ENCODE peak calls at places on chromosome 17, in eight cellular contexts. One of them, this sample, is unnamed.

GRCh38 chr17:74345433-74346241 is 16.0 kb downstream of the BTBD17 start:
- DNase-seq in fibroblast of pulmonary artery: peak
- DNase-seq in astrocyte: no peak
- DNase-seq in psoas muscle: no peak
- DNase-seq in ovary: no peak
- DNase-seq in neural crest cell: no peak
- DNase-seq in PC-3: peak
- DNase-seq in cardiac muscle cell: no peak
- DNase-seq in this sample: no peak

GRCh38 chr17:64327201-64327930 is 63.3 kb downstream of the PECAM1 start:
- DNase-seq in psoas muscle: no peak
- DNase-seq in fibroblast of pulmonary artery: peak
- DNase-seq in ovary: peak
- DNase-seq in cardiac muscle cell: peak
- DNase-seq in astrocyte: peak
- DNase-seq in PC-3: peak
- DNase-seq in neural crest cell: no peak
- DNase-seq in this sample: peak

GRCh38 chr17:77566151-77566550 is 392.4 kb upstream of the TNRC6C start:
- DNase-seq in neural crest cell: no peak
- DNase-seq in fibroblast of pulmonary artery: no peak
- DNase-seq in cardiac muscle cell: no peak
- DNase-seq in ovary: no peak
- DNase-seq in astrocyte: no peak
- DNase-seq in PC-3: no peak
- DNase-seq in psoas muscle: no peak
- DNase-seq in this sample: no peak

GRCh38 chr17:5541610-5542202 is 42.6 kb downstream of the NLRP1 start:
- DNase-seq in psoas muscle: no peak
- DNase-seq in fibroblast of pulmonary artery: no peak
- DNase-seq in neural crest cell: no peak
- DNase-seq in cardiac muscle cell: no peak
- DNase-seq in ovary: no peak
- DNase-seq in astrocyte: no peak
- DNase-seq in PC-3: no peak
- DNase-seq in this sample: no peak

GRCh38 chr17:21143695-21144094 is 16.9 kb downstream of the DHRS7B start:
- DNase-seq in neural crest cell: no peak
- DNase-seq in cardiac muscle cell: no peak
- DNase-seq in fibroblast of pulmonary artery: no peak
- DNase-seq in PC-3: no peak
- DNase-seq in psoas muscle: no peak
- DNase-seq in astrocyte: no peak
- DNase-seq in ovary: no peak
- DNase-seq in this sample: no peak

GRCh38 chr17:65684631-65685030 is 123.2 kb upstream of the AXIN2 start:
- DNase-seq in fibroblast of pulmonary artery: peak
- DNase-seq in psoas muscle: no peak
- DNase-seq in cardiac muscle cell: no peak
- DNase-seq in astrocyte: peak
- DNase-seq in PC-3: peak
- DNase-seq in neural crest cell: no peak
- DNase-seq in ovary: no peak
- DNase-seq in this sample: peak

GRCh38 chr17:77385750-77386501 is 245.2 kb downstream of the SEC14L1 start:
- DNase-seq in psoas muscle: peak
- DNase-seq in cardiac muscle cell: peak
- DNase-seq in ovary: peak
- DNase-seq in neural crest cell: no peak
- DNase-seq in PC-3: no peak
- DNase-seq in fibroblast of pulmonary artery: peak
- DNase-seq in astrocyte: no peak
- DNase-seq in this sample: no peak

GRCh38 chr17:46150216-46150963 is 42.8 kb downstream of the KANSL1 start:
- DNase-seq in psoas muscle: no peak
- DNase-seq in ovary: no peak
- DNase-seq in astrocyte: no peak
- DNase-seq in cardiac muscle cell: no peak
- DNase-seq in PC-3: no peak
- DNase-seq in fibroblast of pulmonary artery: no peak
- DNase-seq in neural crest cell: no peak
- DNase-seq in this sample: no peak

GRCh38 chr17:4944163-4944553 is 4.1 kb downstream of the RNF167 start:
- DNase-seq in cardiac muscle cell: no peak
- DNase-seq in psoas muscle: peak
- DNase-seq in astrocyte: no peak
- DNase-seq in fibroblast of pulmonary artery: no peak
- DNase-seq in PC-3: no peak
- DNase-seq in neural crest cell: no peak
- DNase-seq in ovary: no peak
- DNase-seq in this sample: no peak

GRCh38 chr17:55737976-55738501 is 12.8 kb upstream of the PCTP start:
- DNase-seq in ovary: no peak
- DNase-seq in fibroblast of pulmonary artery: no peak
- DNase-seq in cardiac muscle cell: no peak
- DNase-seq in astrocyte: no peak
- DNase-seq in PC-3: no peak
- DNase-seq in neural crest cell: no peak
- DNase-seq in psoas muscle: no peak
- DNase-seq in this sample: no peak

GRCh38 chr17:18191071-18191667 is 7.5 kb downstream of the ALKBH5 start:
- DNase-seq in PC-3: no peak
- DNase-seq in ovary: no peak
- DNase-seq in psoas muscle: no peak
- DNase-seq in fibroblast of pulmonary artery: peak
- DNase-seq in astrocyte: no peak
- DNase-seq in neural crest cell: no peak
- DNase-seq in cardiac muscle cell: peak
- DNase-seq in this sample: no peak

DNA sequence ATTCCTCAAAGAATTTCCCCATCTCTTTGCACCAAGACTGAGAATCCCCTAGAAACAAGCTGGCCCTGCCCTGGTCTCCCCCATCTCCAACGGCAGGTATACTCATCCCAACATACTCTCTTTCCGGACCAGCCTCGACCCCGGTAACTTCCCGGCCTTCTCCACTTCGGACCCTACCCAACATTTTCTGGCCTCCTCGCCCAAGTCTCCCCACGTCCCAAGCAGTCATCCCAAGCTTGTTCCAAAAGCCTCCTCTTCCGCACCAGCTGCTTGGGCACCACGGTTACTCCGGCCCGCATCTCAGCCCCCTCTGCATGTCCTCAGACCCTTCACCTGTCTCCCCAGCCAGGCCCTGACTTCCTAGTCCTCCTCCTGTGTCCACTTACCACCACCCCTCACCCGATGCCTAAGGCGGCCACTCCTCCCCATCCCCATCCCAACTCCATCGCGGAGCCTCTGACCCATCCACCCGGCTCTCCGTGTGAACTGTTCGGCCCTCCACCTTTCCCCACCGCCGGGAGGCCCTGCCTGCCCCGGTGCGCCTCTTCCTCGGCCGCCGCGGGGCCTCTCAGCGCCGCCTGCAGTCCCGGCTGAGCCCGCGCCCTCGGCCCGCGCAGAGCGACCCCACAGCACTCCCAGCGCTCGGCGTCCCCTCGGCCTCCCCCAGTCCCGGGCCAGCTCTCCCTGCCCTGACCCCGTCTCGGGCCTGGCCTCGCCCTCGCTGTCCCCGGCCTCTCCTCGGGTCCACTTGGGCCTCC is 993 bp downstream of the PITPNA start:
- DNase-seq in fibroblast of pulmonary artery: peak
- DNase-seq in ovary: peak
- DNase-seq in astrocyte: no peak
- DNase-seq in cardiac muscle cell: peak
- DNase-seq in psoas muscle: peak
- DNase-seq in PC-3: peak
- DNase-seq in neural crest cell: peak
- DNase-seq in this sample: no peak
- TF ChIP-seq CTCF in fibroblast of pulmonary artery: no peak
- TF ChIP-seq CTCF in ovary: peak
- TF ChIP-seq CTCF in astrocyte: no peak
- TF ChIP-seq CTCF in cardiac muscle cell: peak
- TF ChIP-seq CTCF in psoas muscle: no peak
- TF ChIP-seq CTCF in PC-3: no peak
- TF ChIP-seq CTCF in neural crest cell: peak
- TF ChIP-seq CTCF in this sample: peak

GRCh38 chr17:47719411-47720152 is 13.5 kb upstream of the TBX21 start:
- DNase-seq in astrocyte: peak
- DNase-seq in psoas muscle: no peak
- DNase-seq in ovary: no peak
- DNase-seq in neural crest cell: no peak
- DNase-seq in cardiac muscle cell: peak
- DNase-seq in PC-3: peak
- DNase-seq in fibroblast of pulmonary artery: no peak
- DNase-seq in this sample: peak

GRCh38 chr17:47720196-47720595 is 12.8 kb upstream of the TBX21 start:
- DNase-seq in ovary: no peak
- DNase-seq in psoas muscle: no peak
- DNase-seq in fibroblast of pulmonary artery: no peak
- DNase-seq in PC-3: no peak
- DNase-seq in neural crest cell: no peak
- DNase-seq in astrocyte: no peak
- DNase-seq in cardiac muscle cell: no peak
- DNase-seq in this sample: no peak

GRCh38 chr17:47721725-47722124 is 11.3 kb upstream of the TBX21 start:
- DNase-seq in neural crest cell: no peak
- DNase-seq in astrocyte: no peak
- DNase-seq in fibroblast of pulmonary artery: no peak
- DNase-seq in ovary: no peak
- DNase-seq in PC-3: no peak
- DNase-seq in psoas muscle: no peak
- DNase-seq in cardiac muscle cell: no peak
- DNase-seq in this sample: no peak

GRCh38 chr17:47718634-47719405 is 14.2 kb upstream of the TBX21 start:
- DNase-seq in PC-3: no peak
- DNase-seq in astrocyte: no peak
- DNase-seq in cardiac muscle cell: no peak
- DNase-seq in ovary: no peak
- DNase-seq in neural crest cell: no peak
- DNase-seq in fibroblast of pulmonary artery: no peak
- DNase-seq in psoas muscle: no peak
- DNase-seq in this sample: no peak

GRCh38 chr17:47720754-47721533 is 12.1 kb upstream of the TBX21 start:
- DNase-seq in PC-3: peak
- DNase-seq in fibroblast of pulmonary artery: no peak
- DNase-seq in neural crest cell: no peak
- DNase-seq in astrocyte: peak
- DNase-seq in ovary: no peak
- DNase-seq in psoas muscle: no peak
- DNase-seq in cardiac muscle cell: peak
- DNase-seq in this sample: no peak
- TF ChIP-seq CTCF in PC-3: peak
- TF ChIP-seq CTCF in fibroblast of pulmonary artery: no peak
- TF ChIP-seq CTCF in neural crest cell: no peak
- TF ChIP-seq CTCF in astrocyte: no peak
- TF ChIP-seq CTCF in ovary: no peak
- TF ChIP-seq CTCF in psoas muscle: no peak
- TF ChIP-seq CTCF in cardiac muscle cell: no peak
- TF ChIP-seq CTCF in this sample: no peak

DNA sequence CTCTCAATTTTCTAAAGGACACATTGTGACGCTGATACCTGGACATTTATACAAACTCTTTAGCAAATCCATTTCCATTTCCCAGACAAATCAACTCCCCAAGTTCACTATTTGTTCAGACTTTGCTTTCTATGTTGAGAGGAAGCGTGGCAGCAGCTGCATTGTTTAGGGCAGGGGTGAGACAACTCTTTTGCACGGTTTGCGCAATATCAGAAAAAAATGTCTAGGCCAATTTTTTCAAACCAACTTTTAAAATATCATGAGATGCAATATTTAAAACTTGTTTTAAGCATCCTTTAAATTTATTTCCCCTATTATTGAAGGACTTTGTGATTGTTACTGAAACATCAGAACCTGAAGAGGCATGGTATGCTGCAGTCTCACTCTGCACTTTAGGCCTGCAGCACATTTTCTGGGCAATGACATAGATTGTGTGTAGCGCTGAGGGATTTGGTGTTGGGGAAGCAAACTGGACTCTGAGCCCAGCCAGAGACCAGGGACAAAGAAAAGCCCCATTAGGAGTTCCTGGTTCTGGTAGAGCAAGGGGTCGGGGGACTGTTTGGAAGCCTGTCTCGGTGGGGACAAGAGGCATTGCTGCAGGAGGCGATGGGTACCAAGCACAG is 6.4 kb upstream of the CCDC182 start:
- DNase-seq in PC-3: no peak
- DNase-seq in ovary: no peak
- DNase-seq in psoas muscle: no peak
- DNase-seq in astrocyte: no peak
- DNase-seq in cardiac muscle cell: peak
- DNase-seq in neural crest cell: no peak
- DNase-seq in fibroblast of pulmonary artery: peak
- DNase-seq in this sample: no peak
- TF ChIP-seq CTCF in PC-3: no peak
- TF ChIP-seq CTCF in ovary: no peak
- TF ChIP-seq CTCF in psoas muscle: no peak
- TF ChIP-seq CTCF in astrocyte: no peak
- TF ChIP-seq CTCF in cardiac muscle cell: no peak
- TF ChIP-seq CTCF in neural crest cell: no peak
- TF ChIP-seq CTCF in fibroblast of pulmonary artery: no peak
- TF ChIP-seq CTCF in this sample: no peak

GRCh38 chr17:9928601-9929341 is 23.7 kb upstream of the RCVRN start:
- DNase-seq in neural crest cell: peak
- DNase-seq in astrocyte: peak
- DNase-seq in cardiac muscle cell: peak
- DNase-seq in fibroblast of pulmonary artery: peak
- DNase-seq in psoas muscle: no peak
- DNase-seq in ovary: peak
- DNase-seq in PC-3: peak
- DNase-seq in this sample: peak
- TF ChIP-seq CTCF in neural crest cell: peak
- TF ChIP-seq CTCF in astrocyte: peak
- TF ChIP-seq CTCF in cardiac muscle cell: peak
- TF ChIP-seq CTCF in fibroblast of pulmonary artery: peak
- TF ChIP-seq CTCF in psoas muscle: peak
- TF ChIP-seq CTCF in ovary: peak
- TF ChIP-seq CTCF in PC-3: peak
- TF ChIP-seq CTCF in this sample: no peak

GRCh38 chr17:81309859-81310839 is 15.0 kb upstream of the SLC38A10 start:
- DNase-seq in astrocyte: no peak
- DNase-seq in PC-3: no peak
- DNase-seq in cardiac muscle cell: no peak
- DNase-seq in ovary: no peak
- DNase-seq in psoas muscle: no peak
- DNase-seq in fibroblast of pulmonary artery: no peak
- DNase-seq in neural crest cell: no peak
- DNase-seq in this sample: no peak
- TF ChIP-seq CTCF in astrocyte: no peak
- TF ChIP-seq CTCF in PC-3: no peak
- TF ChIP-seq CTCF in cardiac muscle cell: no peak
- TF ChIP-seq CTCF in ovary: no peak
- TF ChIP-seq CTCF in psoas muscle: no peak
- TF ChIP-seq CTCF in fibroblast of pulmonary artery: no peak
- TF ChIP-seq CTCF in neural crest cell: no peak
- TF ChIP-seq CTCF in this sample: no peak

GRCh38 chr17:80414508-80414802 is 512 bp upstream of the ENDOV start:
- DNase-seq in ovary: no peak
- DNase-seq in fibroblast of pulmonary artery: peak
- DNase-seq in neural crest cell: no peak
- DNase-seq in psoas muscle: no peak
- DNase-seq in PC-3: peak
- DNase-seq in astrocyte: no peak
- DNase-seq in cardiac muscle cell: no peak
- DNase-seq in this sample: peak
- TF ChIP-seq CTCF in ovary: no peak
- TF ChIP-seq CTCF in fibroblast of pulmonary artery: no peak
- TF ChIP-seq CTCF in neural crest cell: no peak
- TF ChIP-seq CTCF in psoas muscle: no peak
- TF ChIP-seq CTCF in PC-3: peak
- TF ChIP-seq CTCF in astrocyte: no peak
- TF ChIP-seq CTCF in cardiac muscle cell: no peak
- TF ChIP-seq CTCF in this sample: no peak